ENCODE peak calls at places on chromosomes 3 and 15, in nine cellular contexts. N is Peyer's patch; V is fibroblast of lung; P is esophagus squamous epithelium; Q is mammary epithelial cell; F is naive thymus-derived CD4-positive, alpha-beta T cell; Z is A549; I is trophoblast cell; M is mesendoderm. R is an unnamed sample.

GRCh38 chr3:152403632-152404066 is 134.9 kb downstream of the MBNL1 start:
- DNase-seq in I (no peak), N (peak; percentile 73), Q (no peak), M (peak; percentile 22), P (no peak), Z (no peak), V (peak; percentile 50), F (no peak), R (no peak)

GRCh38 chr3:174776123-174776522 is 83.0 kb upstream of the NAALADL2 start:
- DNase-seq in Z (no peak), V (no peak), F (no peak), P (no peak), M (no peak), I (peak; percentile 87), Q (peak; percentile 19), N (no peak), R (no peak)

GRCh38 chr3:126446301-126446700 is 29.4 kb downstream of the ZXDC start:
- DNase-seq in I (no peak), P (no peak), F (no peak), N (peak; percentile 23), Q (no peak), M (peak; percentile 20), V (no peak), Z (no peak), R (no peak)

GRCh38 chr15:29665441-29665985 is 156.8 kb downstream of the TJP1 start:
- DNase-seq in P (no peak), Q (no peak), F (no peak), N (no peak), I (no peak), V (no peak), Z (no peak), M (peak; percentile 34), R (no peak)

GRCh38 chr15:76483018-76483417 is 146.4 kb downstream of the ISL2 start:
- DNase-seq in Z (no peak), P (no peak), M (no peak), F (no peak), Q (no peak), I (no peak), V (no peak), N (no peak), R (no peak)

GRCh38 chr3:106560451-106560966 is 691.7 kb upstream of the CBLB start:
- DNase-seq in V (peak; percentile 78), I (peak; percentile 37), N (no peak), P (no peak), M (no peak), Z (peak; percentile 6), F (no peak), Q (peak; percentile 84), R (no peak)

GRCh38 chr15:59995568-59996349 is 8.4 kb upstream of the FOXB1 start:
- DNase-seq in Z (no peak), P (no peak), V (no peak), Q (no peak), M (peak; percentile 44), N (no peak), I (no peak), F (no peak), R (no peak)

GRCh38 chr3:128492353-128493220 is at the start of gene GATA2:
- DNase-seq in Q (no peak), Z (no peak), I (no peak), V (no peak), N (peak; percentile 43), P (no peak), M (no peak), F (no peak), R (no peak)

GRCh38 chr3:5317572-5317971 is 130.1 kb downstream of the EDEM1 start:
- DNase-seq in N (no peak), Z (no peak), I (no peak), F (no peak), P (no peak), M (no peak), V (no peak), Q (no peak), R (no peak)

GRCh38 chr3:129616713-129617112 is 10.2 kb upstream of the PLXND1 start:
- DNase-seq in Q (peak; percentile 28), F (no peak), Z (no peak), M (no peak), I (no peak), V (peak; percentile 50), N (no peak), P (no peak), R (no peak)

GRCh38 chr3:66485291-66485968 is 15.4 kb downstream of the LRIG1 start:
- DNase-seq in F (no peak), M (no peak), I (no peak), V (peak; percentile 95), P (peak; percentile 5), Q (no peak), Z (no peak), N (peak; percentile 58), R (no peak)

GRCh38 chr3:66482005-66482404 is 18.8 kb downstream of the LRIG1 start:
- DNase-seq in M (no peak), Z (no peak), V (no peak), P (no peak), I (no peak), Q (no peak), N (no peak), F (no peak), R (no peak)

GRCh38 chr3:66481071-66482001 is 19.5 kb downstream of the LRIG1 start:
- DNase-seq in P (no peak), Z (no peak), I (no peak), V (peak; percentile 87), Q (no peak), M (no peak), F (no peak), N (no peak), R (no peak)

GRCh38 chr3:66484106-66484857 is 16.5 kb downstream of the LRIG1 start:
- DNase-seq in V (no peak), Z (no peak), Q (no peak), I (no peak), N (no peak), M (peak; percentile 82), P (no peak), F (no peak), R (no peak)

DNA sequence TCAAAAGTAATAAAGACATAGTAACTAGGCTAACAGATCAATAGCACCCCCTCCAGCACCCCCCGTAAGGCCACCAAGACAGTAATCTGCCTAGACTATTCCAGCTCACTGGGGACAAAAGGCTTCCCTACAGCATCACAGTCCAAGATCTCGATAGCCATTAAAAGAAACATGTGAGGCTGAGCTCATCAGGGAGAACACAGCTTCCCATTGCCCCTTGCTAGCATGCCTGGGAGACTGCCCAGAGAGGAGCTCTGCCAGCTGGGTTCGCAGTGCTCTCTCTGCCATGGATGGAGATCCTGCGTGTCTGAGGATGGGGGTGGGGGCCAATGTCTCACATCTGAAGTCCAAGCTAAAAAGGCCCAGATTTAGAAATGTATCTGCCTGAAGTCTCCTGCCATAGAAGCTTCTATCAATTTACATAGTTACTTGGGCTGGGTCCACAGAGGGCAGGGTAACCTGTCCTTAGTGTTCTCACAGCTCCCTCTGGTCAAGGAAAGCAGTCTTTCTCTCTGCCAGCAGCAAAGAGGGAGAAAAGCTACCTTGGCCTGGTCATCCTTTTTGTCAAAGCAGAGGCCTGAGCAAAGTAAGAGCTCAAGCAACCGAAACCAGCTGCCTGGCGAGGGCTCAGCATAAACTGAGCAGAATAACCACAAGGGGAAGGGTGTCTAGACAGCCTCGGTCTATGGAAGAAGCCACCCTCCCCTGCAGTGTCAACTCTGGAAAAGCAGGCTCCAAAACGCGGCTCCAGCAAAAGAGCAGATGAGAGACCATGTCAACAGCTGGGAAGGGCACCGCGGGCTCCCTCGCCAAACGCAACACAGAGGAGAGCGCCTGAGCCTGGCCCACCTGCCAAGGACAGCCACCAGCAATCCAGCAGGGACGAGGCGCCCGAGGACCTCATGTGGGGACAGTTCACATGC is 17.6 kb downstream of the LRIG1 start:
- DNase-seq in P (no peak), Q (no peak), M (no peak), Z (no peak), I (no peak), F (no peak), V (peak; percentile 86), N (peak; percentile 62), R (no peak)
- H3K27ac ChIP-seq in P (peak overlapping the region; percentile 5), Q (no peak overlapping the region), M (no peak overlapping the region), Z (no peak overlapping the region), I (no peak overlapping the region), F (no peak overlapping the region), V (peak overlapping the region; percentile 55), N (peak overlapping the region; percentile 25), R (no peak overlapping the region)

GRCh38 chr15:43876872-43877271 is 50.1 kb downstream of the WDR76 start:
- DNase-seq in I (no peak), M (no peak), N (no peak), Q (no peak), Z (no peak), F (no peak), P (no peak), V (no peak), R (no peak)

GRCh38 chr15:43879386-43880355 is 52.9 kb downstream of the WDR76 start:
- DNase-seq in F (no peak), Q (no peak), N (no peak), P (no peak), V (no peak), I (no peak), M (no peak), Z (no peak), R (no peak)

GRCh38 chr15:43877371-43877770 is 50.6 kb downstream of the WDR76 start:
- DNase-seq in P (no peak), N (no peak), I (no peak), M (no peak), F (no peak), Q (no peak), V (no peak), Z (no peak), R (no peak)

GRCh38 chr15:43880406-43881184 is 53.8 kb downstream of the WDR76 start:
- DNase-seq in V (no peak), P (no peak), I (no peak), F (no peak), Z (no peak), Q (no peak), N (no peak), M (no peak), R (no peak)

GRCh38 chr15:43878466-43878865 is 51.7 kb downstream of the WDR76 start:
- DNase-seq in I (no peak), M (no peak), Z (no peak), Q (no peak), P (no peak), N (no peak), V (no peak), F (no peak), R (no peak)
- H3K4me3 ChIP-seq in I (no peak overlapping the region), M (no peak overlapping the region), Z (no peak overlapping the region), Q (no peak overlapping the region), P (no peak overlapping the region), N (no peak overlapping the region), V (no peak overlapping the region), F (no peak overlapping the region), R (no peak overlapping the region)

GRCh38 chr15:32669870-32670623 is 28.5 kb downstream of the SCG5 start:
- DNase-seq in I (no peak), Q (peak; percentile 69), F (no peak), P (no peak), M (peak; percentile 83), V (peak; percentile 65), N (no peak), Z (no peak), R (no peak)
- H3K4me1 ChIP-seq in I (no peaks in the 10 kb centered on the region), Q (peaks cover 12% of the 10 kb centered on the region), F (no peaks in the 10 kb centered on the region), P (peaks cover 11% of the 10 kb centered on the region), M (peaks cover 8% of the 10 kb centered on the region), V (peaks cover 2% of the 10 kb centered on the region), N (no peaks in the 10 kb centered on the region), Z (peaks cover 22% of the 10 kb centered on the region), R (no peaks in the 10 kb centered on the region)

DNA sequence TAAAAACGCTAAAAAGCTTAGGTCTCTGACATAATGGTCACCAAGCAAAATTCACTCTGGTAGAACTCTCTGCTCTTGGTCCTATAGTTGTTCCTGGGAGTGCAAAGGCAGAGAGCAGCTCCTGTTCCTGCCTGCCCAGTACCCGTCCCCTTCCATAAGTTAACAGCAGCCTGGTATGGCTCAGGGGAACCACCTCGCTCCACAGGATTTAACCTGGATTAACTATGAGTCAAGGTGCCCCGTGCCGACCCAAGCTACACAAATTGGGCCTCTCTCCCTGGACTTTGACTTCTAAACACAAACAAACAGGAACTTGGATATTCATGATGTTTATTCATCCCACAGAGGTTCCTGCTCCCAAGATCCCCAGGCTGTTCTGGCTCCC is 32.1 kb downstream of the SCAP start:
- DNase-seq in V (no peak), N (peak; percentile 71), I (no peak), P (no peak), Z (peak; percentile 20), Q (peak; percentile 77), M (no peak), F (no peak), R (no peak)
- H3K27ac ChIP-seq in V (peak overlapping the region; percentile 36), N (peak overlapping the region; percentile 66), I (no peak overlapping the region), P (peak overlapping the region; percentile 81), Z (peak overlapping the region; percentile 75), Q (peak overlapping the region; percentile 94), M (no peak overlapping the region), F (no peak overlapping the region), R (no peak overlapping the region)